ENCODE peak calls at places on chromosomes 16 and 17, in four cellular contexts. E, H, C and L are unnamed samples.

GRCh38 chr17:1264196-1264595 is 6.0 kb upstream of the BHLHA9 start:
- DNase-seq in E (no peak), H (no peak), C (no peak), L (no peak)

GRCh38 chr17:75753514-75754377 is 11.2 kb downstream of the GALK1 start:
- DNase-seq in E (peak; percentile 58), H (peak; percentile 76), C (no peak), L (peak; percentile 68)

GRCh38 chr16:85395207-85395912 is 217.8 kb upstream of the GSE1 start:
- DNase-seq in E (peak; percentile 64), H (no peak), C (peak; percentile 90), L (peak; percentile 79)

GRCh38 chr16:56281256-56281805 is 90.0 kb downstream of the GNAO1 start:
- DNase-seq in E (no peak), H (no peak), C (peak; percentile 24), L (peak; percentile 94)

GRCh38 chr16:11315499-11315898 is 29.8 kb upstream of the RMI2 start:
- DNase-seq in E (no peak), H (no peak), C (peak; percentile 12), L (peak; percentile 41)

GRCh38 chr17:74177018-74177450 is 26.4 kb upstream of the RPL38 start:
- DNase-seq in E (no peak), H (no peak), C (peak; percentile 60), L (no peak)

GRCh38 chr16:85137323-85138072 is 25.2 kb upstream of the CIBAR2 start:
- DNase-seq in E (peak; percentile 93), H (no peak), C (peak; percentile 45), L (no peak)

GRCh38 chr17:73689596-73690275 is 45.5 kb upstream of the SDK2 start:
- DNase-seq in E (no peak), H (no peak), C (no peak), L (no peak)

GRCh38 chr16:1903845-1904820 is 14.1 kb downstream of the HS3ST6 start:
- DNase-seq in E (no peak), H (no peak), C (no peak), L (no peak)

GRCh38 chr17:8921147-8921546 is 44.4 kb downstream of the PIK3R5 start:
- DNase-seq in E (no peak), H (no peak), C (no peak), L (no peak)

GRCh38 chr16:31696968-31697743 is 169.5 kb downstream of the AHSP start:
- DNase-seq in E (no peak), H (no peak), C (peak; percentile 56), L (peak; percentile 25)

GRCh38 chr16:4393243-4393606 is 21.6 kb downstream of the VASN start:
- DNase-seq in E (no peak), H (no peak), C (peak; percentile 25), L (no peak)

GRCh38 chr16:31400191-31400590 is 7.1 kb downstream of the ITGAD start:
- DNase-seq in E (no peak), H (no peak), C (no peak), L (no peak)

GRCh38 chr16:50371936-50372595 is 3.3 kb upstream of the BRD7 start:
- DNase-seq in E (no peak), H (no peak), C (no peak), L (no peak)

GRCh38 chr17:5785343-5785742 is 201.0 kb upstream of the NLRP1 start:
- DNase-seq in E (no peak), H (no peak), C (peak; percentile 85), L (no peak)

GRCh38 chr16:83727018-83727417 is 80.8 kb upstream of the HSBP1 start:
- DNase-seq in E (no peak), H (no peak), C (no peak), L (no peak)

GRCh38 chr17:48550313-48551205 is 5.7 kb upstream of the HOXB2 start:
- DNase-seq in E (no peak), H (no peak), C (no peak), L (no peak)

GRCh38 chr17:13550291-13550690 is 51.4 kb downstream of the HS3ST3A1 start:
- DNase-seq in E (no peak), H (no peak), C (peak; percentile 42), L (no peak)

GRCh38 chr16:12320298-12320706 is 343.8 kb downstream of the SNX29 start:
- DNase-seq in E (no peak), H (no peak), C (no peak), L (no peak)

GRCh38 chr16:85363427-85363826 is 249.7 kb upstream of the GSE1 start:
- DNase-seq in E (no peak), H (no peak), C (no peak), L (no peak)

GRCh38 chr17:4249452-4250029 is 14.2 kb downstream of the ANKFY1 start:
- DNase-seq in E (no peak), H (no peak), C (peak; percentile 43), L (peak; percentile 32)

GRCh38 chr17:17737938-17738894 is 57.0 kb downstream of the RAI1 start:
- DNase-seq in E (no peak), H (no peak), C (no peak), L (no peak)

GRCh38 chr16:89135166-89135565 is 36.4 kb upstream of the CDH15 start:
- DNase-seq in E (no peak), H (no peak), C (no peak), L (no peak)

GRCh38 chr17:79831367-79832210 is 7.7 kb downstream of the CBX4 start:
- DNase-seq in E (peak; percentile 73), H (no peak), C (no peak), L (no peak)

GRCh38 chr16:89472711-89473075 is 17.7 kb downstream of the ANKRD11 start:
- DNase-seq in E (no peak), H (no peak), C (no peak), L (no peak)

GRCh38 chr16:8634991-8635736 is 13.7 kb downstream of the METTL22 start:
- DNase-seq in E (no peak), H (no peak), C (peak; percentile 22), L (peak; percentile 34)

GRCh38 chr16:56933266-56933619 is 1.3 kb downstream of the HERPUD1 start:
- DNase-seq in E (no peak), H (no peak), C (no peak), L (no peak)

GRCh38 chr16:67470314-67470713 is 10.6 kb downstream of the ATP6V0D1 start:
- DNase-seq in E (peak; percentile 89), H (no peak), C (no peak), L (no peak)

GRCh38 chr16:4110065-4110464 is 6.2 kb downstream of the ADCY9 start:
- DNase-seq in E (no peak), H (no peak), C (no peak), L (no peak)

GRCh38 chr16:3188925-3189825 is 1.2 kb downstream of the OR1F1 start:
- DNase-seq in E (no peak), H (no peak), C (peak; percentile 27), L (peak; percentile 53)

GRCh38 chr16:57281791-57282190 is 2.7 kb downstream of the PLLP start:
- DNase-seq in E (no peak), H (no peak), C (no peak), L (no peak)

GRCh38 chr16:82240111-82240510 is 70.1 kb upstream of the MPHOSPH6 start:
- DNase-seq in E (no peak), H (no peak), C (peak; percentile 3), L (no peak)
- H3K4me3 ChIP-seq in E (no peak overlapping the region), H (no peak overlapping the region), C (no peak overlapping the region), L (no peak overlapping the region)

DNA sequence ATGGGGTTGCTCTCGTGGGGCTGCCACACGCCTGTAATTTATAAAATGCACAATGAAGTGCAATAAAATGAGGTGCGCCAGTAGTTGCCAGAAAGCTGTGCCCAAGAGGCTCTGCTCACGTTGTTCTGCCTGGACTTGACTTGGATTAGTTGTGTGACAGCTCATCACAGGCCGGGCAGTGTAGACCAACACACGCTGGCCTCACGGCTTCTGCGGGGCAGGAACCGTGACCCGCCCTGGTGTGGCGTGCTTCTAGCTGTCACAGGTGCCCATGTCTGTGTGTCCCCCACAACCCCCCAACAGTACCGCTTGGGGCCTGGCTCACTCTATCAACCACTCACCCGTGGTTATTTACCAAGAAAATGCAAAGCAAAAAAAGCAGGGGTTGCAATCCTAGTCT is 112.2 kb upstream of the ZNF750 start:
- DNase-seq in E (no peak), H (no peak), C (no peak), L (no peak)
- H3K9me3 ChIP-seq in E (peaks cover 32% of the 10 kb centered on the region), H (no peaks in the 10 kb centered on the region), C (no peaks in the 10 kb centered on the region), L (peaks cover 8% of the 10 kb centered on the region)

DNA sequence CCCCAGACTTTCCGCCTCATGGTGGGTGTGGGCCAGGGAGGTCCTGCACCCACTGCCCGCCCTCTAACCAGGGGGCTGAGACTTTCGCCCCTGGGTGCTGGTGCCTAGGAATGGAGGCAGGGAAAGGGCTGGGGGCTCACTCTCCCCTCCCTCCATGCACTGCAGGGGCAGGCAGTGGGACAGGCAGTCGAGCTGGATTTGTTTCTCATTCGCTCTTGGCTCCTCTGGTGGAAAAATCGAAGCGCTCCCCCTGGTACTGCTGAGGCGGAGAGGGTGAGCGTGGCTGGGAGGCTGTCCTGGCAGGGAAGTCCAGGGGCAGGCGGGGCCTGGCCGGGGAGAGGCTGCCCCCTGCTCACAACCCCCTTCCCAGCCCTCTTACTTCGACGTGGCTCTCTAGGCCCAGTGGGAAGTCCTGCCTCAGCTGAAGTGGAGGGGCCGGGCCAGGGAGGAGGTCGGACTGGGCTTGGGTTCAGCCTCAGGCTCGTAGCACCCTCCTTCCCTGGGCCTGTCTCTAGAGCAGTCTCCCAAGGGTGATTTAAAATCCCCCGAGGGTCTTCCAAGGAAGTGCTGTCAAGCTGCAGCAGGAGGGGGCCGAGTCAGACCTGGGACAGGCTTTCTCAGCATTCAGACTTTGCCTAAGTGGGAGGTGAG is 16.6 kb upstream of the TMEM92 start:
- DNase-seq in E (no peak), H (no peak), C (no peak), L (no peak)
- H3K4me3 ChIP-seq in E (no peak overlapping the region), H (no peak overlapping the region), C (no peak overlapping the region), L (no peak overlapping the region)

DNA sequence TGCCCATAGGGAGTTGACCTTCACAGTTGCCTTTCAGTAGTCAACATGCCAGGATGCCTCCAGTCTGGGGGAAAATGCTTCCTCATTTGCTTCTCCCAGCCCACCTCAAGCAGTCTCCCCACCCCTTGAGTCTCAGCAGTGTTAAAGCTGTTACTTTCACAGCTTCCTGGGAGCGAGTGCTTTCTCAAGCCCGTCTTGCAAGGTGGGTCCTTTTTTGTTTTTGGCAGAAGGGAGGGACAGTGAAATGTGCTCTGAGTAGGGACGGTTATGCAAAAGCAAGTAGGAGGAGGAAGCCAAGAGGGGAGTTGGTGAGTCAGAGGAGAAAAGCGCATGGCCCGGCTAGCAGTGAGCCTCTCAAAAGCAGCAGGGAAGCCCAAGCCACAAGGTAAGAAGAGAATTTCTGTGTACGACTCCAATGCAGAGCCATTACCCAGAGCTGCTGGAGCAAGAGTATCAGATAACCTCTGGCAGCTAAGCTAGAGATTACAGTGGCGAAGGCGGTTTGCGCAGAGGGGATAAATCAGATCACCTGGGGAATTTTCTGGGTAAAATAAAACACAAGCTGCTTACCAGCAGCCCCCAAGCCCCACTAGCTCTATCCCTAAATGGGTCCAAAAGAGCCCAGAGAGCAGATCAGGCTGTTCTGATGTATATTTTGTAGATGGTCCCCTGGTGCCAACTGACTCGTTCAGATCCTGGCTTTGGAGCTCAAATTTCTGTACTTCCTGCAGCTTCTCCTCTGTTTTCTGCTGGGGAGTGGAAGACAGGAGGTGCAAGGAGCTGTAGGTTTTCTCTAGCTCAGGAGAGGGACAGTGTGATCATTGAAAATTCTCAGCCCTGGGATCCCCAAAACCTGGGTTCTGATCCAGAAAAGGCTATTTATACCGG is at the start of gene CHST4:
- DNase-seq in E (no peak), H (no peak), C (no peak), L (no peak)
- H3K9me3 ChIP-seq in E (no peaks in the 10 kb centered on the region), H (no peaks in the 10 kb centered on the region), C (no peaks in the 10 kb centered on the region), L (no peaks in the 10 kb centered on the region)

GRCh38 chr17:44688200-44688599 is 1.4 kb downstream of the CCDC43 start:
- DNase-seq in E (no peak), H (no peak), C (no peak), L (no peak)
- H3K4me3 ChIP-seq in E (peak overlapping the region; percentile 79), H (no peak overlapping the region), C (peak overlapping the region; percentile 92), L (peak overlapping the region; percentile 89)